ENCODE peak calls at places on chromosomes 4 and X, in ten cellular contexts. B is ovary, K is A549, Z is spleen, O is esophagus squamous epithelium, S is IMR-90, L is breast epithelium, H is HCT116, I is K562, D is adrenal gland. Y is an unnamed sample.

GRCh38 chr4:66564901-66565648 is 894.8 kb upstream of the EPHA5 start:
- DNase-seq in B (no peak), K (no peak), Z (no peak), O (no peak), S (peak; percentile 73), L (no peak), H (no peak), I (no peak), D (no peak), Y (no peak)

GRCh38 chr4:17476811-17477210 is 35.1 kb downstream of the QDPR start:
- DNase-seq in B (no peak), K (no peak), Z (no peak), O (no peak), S (no peak), L (no peak), H (no peak), I (no peak), D (no peak), Y (no peak)

GRCh38 chrX:42739258-42739657 is 38.7 kb downstream of the PPP1R2C start:
- DNase-seq in B (no peak), K (no peak), Z (no peak), O (no peak), S (no peak), L (no peak), H (no peak), I (no peak), D (no peak), Y (no peak)

GRCh38 chr4:72567821-72568620 is 1.0 kb downstream of the ADAMTS3 start:
- DNase-seq in B (peak; percentile 84), K (peak; percentile 40), Z (peak; percentile 84), O (no peak), S (peak; percentile 77), L (peak; percentile 58), H (no peak), I (peak; percentile 71), D (peak; percentile 85), Y (peak; percentile 4)

GRCh38 chr4:164596318-164596878 is 157.5 kb upstream of the SMIM31 start:
- DNase-seq in B (no peak), K (no peak), Z (no peak), O (no peak), S (no peak), L (no peak), H (no peak), I (no peak), D (no peak), Y (no peak)

GRCh38 chrX:68416592-68416991 is 16.7 kb downstream of the OPHN1 start:
- DNase-seq in B (no peak), K (no peak), Z (no peak), O (no peak), S (no peak), L (no peak), H (no peak), I (no peak), D (no peak), Y (no peak)

GRCh38 chrX:133190877-133191738 is 27.0 kb downstream of the TFDP3 start:
- DNase-seq in B (no peak), K (no peak), Z (no peak), O (no peak), S (no peak), L (no peak), H (no peak), I (no peak), D (no peak), Y (no peak)

GRCh38 chr4:8427761-8428287 is 12.7 kb downstream of the ACOX3 start:
- DNase-seq in B (no peak), K (no peak), Z (no peak), O (no peak), S (peak; percentile 33), L (peak; percentile 67), H (no peak), I (no peak), D (peak; percentile 75), Y (no peak)

GRCh38 chrX:38112566-38112965 is 106.2 kb downstream of the SYTL5 start:
- DNase-seq in B (no peak), K (no peak), Z (no peak), O (no peak), S (no peak), L (no peak), H (no peak), I (no peak), D (no peak), Y (no peak)

GRCh38 chr4:30454504-30454903 is 265.7 kb upstream of the PCDH7 start:
- DNase-seq in B (no peak), K (no peak), Z (no peak), O (no peak), S (no peak), L (no peak), H (no peak), I (no peak), D (no peak), Y (no peak)

GRCh38 chr4:145839151-145839550 is 99.5 kb downstream of the ZNF827 start:
- DNase-seq in B (no peak), K (no peak), Z (no peak), O (no peak), S (peak; percentile 34), L (peak; percentile 55), H (no peak), I (no peak), D (no peak), Y (no peak)

GRCh38 chr4:109315818-109316217 is 13.4 kb upstream of the COL25A1 start:
- DNase-seq in B (no peak), K (no peak), Z (no peak), O (no peak), S (peak; percentile 15), L (no peak), H (no peak), I (no peak), D (no peak), Y (no peak)

GRCh38 chrX:47608130-47608810 is 11.4 kb downstream of the SYN1 start:
- DNase-seq in B (no peak), K (no peak), Z (no peak), O (no peak), S (no peak), L (no peak), H (no peak), I (peak; percentile 45), D (peak; percentile 53), Y (no peak)

DNA sequence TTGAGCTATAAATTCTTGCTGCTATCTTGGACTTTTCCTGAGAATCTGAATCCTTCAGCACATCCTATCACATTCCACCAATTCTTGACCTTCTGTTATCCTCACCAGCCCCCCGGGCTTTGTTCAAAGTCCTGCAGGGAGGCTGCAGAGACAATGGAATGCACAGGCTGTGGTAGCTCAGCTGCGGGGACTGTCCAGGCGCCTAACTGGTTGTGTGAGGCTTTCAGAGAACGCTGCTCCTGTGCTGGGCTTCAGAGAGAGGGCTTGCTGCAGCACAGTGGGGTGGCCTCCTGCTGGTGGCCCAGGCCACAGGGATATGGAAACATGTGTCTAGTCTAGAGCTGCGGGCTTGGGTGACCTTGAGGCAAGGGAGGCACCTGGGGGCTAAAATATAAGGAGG is 196.4 kb upstream of the GATB start:
- DNase-seq in B (no peak), K (no peak), Z (no peak), O (no peak), S (no peak), L (no peak), H (no peak), I (no peak), D (no peak), Y (no peak)
- H3K27ac ChIP-seq in B (no peak overlapping the region), K (no peak overlapping the region), Z (no peak overlapping the region), O (no peak overlapping the region), S (no peak overlapping the region), L (no peak overlapping the region), H (no peak overlapping the region), I (no peak overlapping the region), D (no peak overlapping the region), Y (no peak overlapping the region)

GRCh38 chr4:151485541-151486131 is 76.7 kb downstream of the FHIP1A start:
- DNase-seq in B (no peak), K (no peak), Z (no peak), O (no peak), S (no peak), L (no peak), H (no peak), I (no peak), D (no peak), Y (no peak)

GRCh38 chr4:151488968-151489367 is 80.0 kb downstream of the FHIP1A start:
- DNase-seq in B (no peak), K (no peak), Z (no peak), O (no peak), S (no peak), L (no peak), H (no peak), I (no peak), D (no peak), Y (no peak)

GRCh38 chr4:151484396-151485102 is 75.6 kb downstream of the FHIP1A start:
- DNase-seq in B (no peak), K (peak; percentile 15), Z (no peak), O (no peak), S (peak; percentile 77), L (no peak), H (peak; percentile 38), I (no peak), D (no peak), Y (no peak)

GRCh38 chr4:151489462-151490203 is 80.7 kb downstream of the FHIP1A start:
- DNase-seq in B (no peak), K (no peak), Z (no peak), O (no peak), S (no peak), L (no peak), H (no peak), I (no peak), D (no peak), Y (no peak)

GRCh38 chr4:151486166-151486565 is 77.2 kb downstream of the FHIP1A start:
- DNase-seq in B (no peak), K (no peak), Z (no peak), O (no peak), S (peak; percentile 36), L (no peak), H (no peak), I (no peak), D (no peak), Y (no peak)
- H3K4me1 ChIP-seq in B (no peaks in the 10 kb centered on the region), K (peaks cover 9% of the 10 kb centered on the region), Z (no peaks in the 10 kb centered on the region), O (no peaks in the 10 kb centered on the region), S (peaks cover 2% of the 10 kb centered on the region), L (no peaks in the 10 kb centered on the region), H (peaks cover 26% of the 10 kb centered on the region), I (no peaks in the 10 kb centered on the region), D (no peaks in the 10 kb centered on the region), Y (peaks cover 36% of the 10 kb centered on the region)

GRCh38 chrX:53088136-53088974 is 5.6 kb upstream of the KANTR start:
- DNase-seq in B (peak; percentile 92), K (peak; percentile 31), Z (peak; percentile 89), O (no peak), S (peak; percentile 78), L (peak; percentile 78), H (no peak), I (no peak), D (peak; percentile 95), Y (peak; percentile 76)
- TF ChIP-seq POLR2A in B (peak; percentile 57), K (no peak), Z (peak; percentile 27), O (no peak), S (peak; percentile 29), L (no peak), H (no peak), I (no peak), D (peak; percentile 54), Y (peak; percentile 15)

DNA sequence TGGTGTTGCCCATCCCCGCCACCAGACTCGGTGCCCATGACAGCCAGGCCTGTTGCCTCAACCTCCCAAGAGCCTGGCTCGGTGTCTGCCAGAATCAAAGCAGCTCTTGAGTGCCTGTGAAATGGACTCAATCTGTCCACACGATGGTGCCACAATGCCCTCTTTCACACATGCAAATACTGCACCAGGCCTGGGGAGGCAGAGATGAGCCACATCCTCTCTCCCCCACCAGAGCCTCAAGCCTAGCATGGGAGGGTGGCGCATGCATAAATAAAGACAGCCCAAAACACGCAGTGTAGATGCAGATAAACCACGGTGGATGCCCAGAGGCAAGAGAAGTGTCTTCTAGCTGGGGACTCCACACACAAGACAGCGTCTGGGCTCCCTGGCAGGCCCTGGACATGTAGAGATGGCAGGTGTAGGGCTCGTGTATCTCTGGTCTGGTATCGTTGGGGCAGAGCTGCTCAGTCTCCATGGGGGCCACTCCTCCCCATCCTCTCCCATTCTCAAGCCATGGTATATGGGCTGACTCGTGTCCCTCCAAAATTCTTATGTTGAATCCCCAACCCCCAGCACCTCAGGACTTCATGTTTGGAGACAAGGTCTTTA is 65.6 kb downstream of the JAKMIP1 start:
- DNase-seq in B (no peak), K (peak; percentile 31), Z (peak; percentile 73), O (no peak), S (no peak), L (no peak), H (peak; percentile 51), I (peak; percentile 18), D (peak; percentile 57), Y (no peak)
- H3K27ac ChIP-seq in B (no peak overlapping the region), K (no peak overlapping the region), Z (no peak overlapping the region), O (no peak overlapping the region), S (no peak overlapping the region), L (no peak overlapping the region), H (no peak overlapping the region), I (no peak overlapping the region), D (no peak overlapping the region), Y (no peak overlapping the region)